ENCODE peak calls at places on chromosomes 12 and 14, in four cellular contexts. One of them, this sample, is unnamed.

GRCh38 chr12:56078931-56079728 is 835 bp upstream of the ERBB3 start:
- DNase-seq in activated effector memory CD4-positive, alpha-beta T cell treated with anti-CD3 and anti-CD28 coated beads, Interleukin-2, amount 50 U/mL, for 16 hours: peak; percentile 83
- DNase-seq in AG08395: peak; percentile 89
- DNase-seq in HTR-8/SVneo: peak; percentile 81
- DNase-seq in this sample: peak; percentile 89

GRCh38 chr12:41661141-41661540 is 473.0 kb downstream of the PDZRN4 start:
- DNase-seq in activated effector memory CD4-positive, alpha-beta T cell treated with anti-CD3 and anti-CD28 coated beads, Interleukin-2, amount 50 U/mL, for 16 hours: no peak
- DNase-seq in AG08395: no peak
- DNase-seq in HTR-8/SVneo: no peak
- DNase-seq in this sample: no peak

GRCh38 chr12:89907659-89908058 is 199.0 kb upstream of the ATP2B1 start:
- DNase-seq in activated effector memory CD4-positive, alpha-beta T cell treated with anti-CD3 and anti-CD28 coated beads, Interleukin-2, amount 50 U/mL, for 16 hours: no peak
- DNase-seq in AG08395: no peak
- DNase-seq in HTR-8/SVneo: no peak
- DNase-seq in this sample: no peak

GRCh38 chr14:65238456-65238855 is 136.1 kb upstream of the MAX start:
- DNase-seq in activated effector memory CD4-positive, alpha-beta T cell treated with anti-CD3 and anti-CD28 coated beads, Interleukin-2, amount 50 U/mL, for 16 hours: no peak
- DNase-seq in AG08395: no peak
- DNase-seq in HTR-8/SVneo: no peak
- DNase-seq in this sample: no peak

GRCh38 chr12:57320639-57321038 is 69.7 kb upstream of the STAC3 start:
- DNase-seq in activated effector memory CD4-positive, alpha-beta T cell treated with anti-CD3 and anti-CD28 coated beads, Interleukin-2, amount 50 U/mL, for 16 hours: no peak
- DNase-seq in AG08395: no peak
- DNase-seq in HTR-8/SVneo: no peak
- DNase-seq in this sample: no peak

GRCh38 chr12:127723236-127723635 is 543.7 kb upstream of the TMEM132C start:
- DNase-seq in activated effector memory CD4-positive, alpha-beta T cell treated with anti-CD3 and anti-CD28 coated beads, Interleukin-2, amount 50 U/mL, for 16 hours: no peak
- DNase-seq in AG08395: no peak
- DNase-seq in HTR-8/SVneo: no peak
- DNase-seq in this sample: no peak

GRCh38 chr14:72558721-72559120 is 335.2 kb downstream of the DPF3 start:
- DNase-seq in activated effector memory CD4-positive, alpha-beta T cell treated with anti-CD3 and anti-CD28 coated beads, Interleukin-2, amount 50 U/mL, for 16 hours: no peak
- DNase-seq in AG08395: peak; percentile 57
- DNase-seq in HTR-8/SVneo: no peak
- DNase-seq in this sample: no peak

GRCh38 chr14:98498019-98498885 is 773.7 kb downstream of the BCL11B start:
- DNase-seq in activated effector memory CD4-positive, alpha-beta T cell treated with anti-CD3 and anti-CD28 coated beads, Interleukin-2, amount 50 U/mL, for 16 hours: no peak
- DNase-seq in AG08395: no peak
- DNase-seq in HTR-8/SVneo: no peak
- DNase-seq in this sample: no peak

GRCh38 chr12:54229624-54230212 is 40.9 kb upstream of the SMUG1 start:
- DNase-seq in activated effector memory CD4-positive, alpha-beta T cell treated with anti-CD3 and anti-CD28 coated beads, Interleukin-2, amount 50 U/mL, for 16 hours: no peak
- DNase-seq in AG08395: peak; percentile 93
- DNase-seq in HTR-8/SVneo: peak; percentile 69
- DNase-seq in this sample: no peak

GRCh38 chr14:79415726-79416125 is 795.6 kb downstream of the DIO2 start:
- DNase-seq in activated effector memory CD4-positive, alpha-beta T cell treated with anti-CD3 and anti-CD28 coated beads, Interleukin-2, amount 50 U/mL, for 16 hours: no peak
- DNase-seq in AG08395: no peak
- DNase-seq in HTR-8/SVneo: no peak
- DNase-seq in this sample: no peak

GRCh38 chr14:102917469-102918211 is 4.8 kb upstream of the AMN start:
- DNase-seq in activated effector memory CD4-positive, alpha-beta T cell treated with anti-CD3 and anti-CD28 coated beads, Interleukin-2, amount 50 U/mL, for 16 hours: peak; percentile 84
- DNase-seq in AG08395: peak; percentile 67
- DNase-seq in HTR-8/SVneo: peak; percentile 80
- DNase-seq in this sample: peak; percentile 89

GRCh38 chr14:69355155-69355954 is 42.7 kb downstream of the ERH start:
- DNase-seq in activated effector memory CD4-positive, alpha-beta T cell treated with anti-CD3 and anti-CD28 coated beads, Interleukin-2, amount 50 U/mL, for 16 hours: no peak
- DNase-seq in AG08395: no peak
- DNase-seq in HTR-8/SVneo: no peak
- DNase-seq in this sample: no peak

GRCh38 chr14:22262881-22263280 is 326.1 kb downstream of the DAD1 start:
- DNase-seq in activated effector memory CD4-positive, alpha-beta T cell treated with anti-CD3 and anti-CD28 coated beads, Interleukin-2, amount 50 U/mL, for 16 hours: no peak
- DNase-seq in AG08395: no peak
- DNase-seq in HTR-8/SVneo: no peak
- DNase-seq in this sample: no peak

GRCh38 chr12:75724913-75725312 is 213.5 kb upstream of the KRR1 start:
- DNase-seq in activated effector memory CD4-positive, alpha-beta T cell treated with anti-CD3 and anti-CD28 coated beads, Interleukin-2, amount 50 U/mL, for 16 hours: no peak
- DNase-seq in AG08395: peak; percentile 70
- DNase-seq in HTR-8/SVneo: peak; percentile 44
- DNase-seq in this sample: no peak

GRCh38 chr12:88570103-88570502 is 10.2 kb downstream of the KITLG start:
- DNase-seq in activated effector memory CD4-positive, alpha-beta T cell treated with anti-CD3 and anti-CD28 coated beads, Interleukin-2, amount 50 U/mL, for 16 hours: no peak
- DNase-seq in AG08395: no peak
- DNase-seq in HTR-8/SVneo: no peak
- DNase-seq in this sample: no peak

GRCh38 chr12:122422769-122423257 is 344 bp upstream of the CLIP1 start:
- DNase-seq in activated effector memory CD4-positive, alpha-beta T cell treated with anti-CD3 and anti-CD28 coated beads, Interleukin-2, amount 50 U/mL, for 16 hours: peak; percentile 78
- DNase-seq in AG08395: peak; percentile 41
- DNase-seq in HTR-8/SVneo: no peak
- DNase-seq in this sample: no peak

GRCh38 chr12:57983858-57984505 is 42.6 kb downstream of the ATP23 start:
- DNase-seq in activated effector memory CD4-positive, alpha-beta T cell treated with anti-CD3 and anti-CD28 coated beads, Interleukin-2, amount 50 U/mL, for 16 hours: no peak
- DNase-seq in AG08395: no peak
- DNase-seq in HTR-8/SVneo: no peak
- DNase-seq in this sample: no peak

GRCh38 chr14:59634617-59635016 is 58.0 kb upstream of the CCDC175 start:
- DNase-seq in activated effector memory CD4-positive, alpha-beta T cell treated with anti-CD3 and anti-CD28 coated beads, Interleukin-2, amount 50 U/mL, for 16 hours: no peak
- DNase-seq in AG08395: no peak
- DNase-seq in HTR-8/SVneo: no peak
- DNase-seq in this sample: no peak

GRCh38 chr12:96239711-96240234 is 45.6 kb downstream of the ELK3 start:
- DNase-seq in activated effector memory CD4-positive, alpha-beta T cell treated with anti-CD3 and anti-CD28 coated beads, Interleukin-2, amount 50 U/mL, for 16 hours: no peak
- DNase-seq in AG08395: peak; percentile 35
- DNase-seq in HTR-8/SVneo: no peak
- DNase-seq in this sample: peak; percentile 66

GRCh38 chr12:30748150-30748549 is 6.6 kb downstream of the CAPRIN2 start:
- DNase-seq in activated effector memory CD4-positive, alpha-beta T cell treated with anti-CD3 and anti-CD28 coated beads, Interleukin-2, amount 50 U/mL, for 16 hours: no peak
- DNase-seq in AG08395: no peak
- DNase-seq in HTR-8/SVneo: no peak
- DNase-seq in this sample: no peak

GRCh38 chr14:89617471-89618291 is 200.6 kb upstream of the FOXN3 start:
- DNase-seq in activated effector memory CD4-positive, alpha-beta T cell treated with anti-CD3 and anti-CD28 coated beads, Interleukin-2, amount 50 U/mL, for 16 hours: peak; percentile 71
- DNase-seq in AG08395: peak; percentile 59
- DNase-seq in HTR-8/SVneo: no peak
- DNase-seq in this sample: no peak

GRCh38 chr12:90987101-90987500 is 17.7 kb downstream of the EPYC start:
- DNase-seq in activated effector memory CD4-positive, alpha-beta T cell treated with anti-CD3 and anti-CD28 coated beads, Interleukin-2, amount 50 U/mL, for 16 hours: no peak
- DNase-seq in AG08395: no peak
- DNase-seq in HTR-8/SVneo: no peak
- DNase-seq in this sample: no peak

GRCh38 chr12:3168775-3169221 is 91.6 kb downstream of the TSPAN9 start:
- DNase-seq in activated effector memory CD4-positive, alpha-beta T cell treated with anti-CD3 and anti-CD28 coated beads, Interleukin-2, amount 50 U/mL, for 16 hours: no peak
- DNase-seq in AG08395: peak; percentile 63
- DNase-seq in HTR-8/SVneo: peak; percentile 95
- DNase-seq in this sample: no peak

GRCh38 chr12:115224031-115224430 is 540.1 kb upstream of the TBX3 start:
- DNase-seq in activated effector memory CD4-positive, alpha-beta T cell treated with anti-CD3 and anti-CD28 coated beads, Interleukin-2, amount 50 U/mL, for 16 hours: no peak
- DNase-seq in AG08395: no peak
- DNase-seq in HTR-8/SVneo: no peak
- DNase-seq in this sample: no peak

GRCh38 chr12:89573081-89573810 is 47.4 kb upstream of the POC1B start:
- DNase-seq in activated effector memory CD4-positive, alpha-beta T cell treated with anti-CD3 and anti-CD28 coated beads, Interleukin-2, amount 50 U/mL, for 16 hours: no peak
- DNase-seq in AG08395: peak; percentile 23
- DNase-seq in HTR-8/SVneo: no peak
- DNase-seq in this sample: no peak

GRCh38 chr12:2879853-2880252 is 2.8 kb downstream of the RHNO1 start:
- DNase-seq in activated effector memory CD4-positive, alpha-beta T cell treated with anti-CD3 and anti-CD28 coated beads, Interleukin-2, amount 50 U/mL, for 16 hours: no peak
- DNase-seq in AG08395: no peak
- DNase-seq in HTR-8/SVneo: no peak
- DNase-seq in this sample: no peak

GRCh38 chr12:39102474-39103209 is 197.3 kb upstream of the CPNE8 start:
- DNase-seq in activated effector memory CD4-positive, alpha-beta T cell treated with anti-CD3 and anti-CD28 coated beads, Interleukin-2, amount 50 U/mL, for 16 hours: no peak
- DNase-seq in AG08395: no peak
- DNase-seq in HTR-8/SVneo: no peak
- DNase-seq in this sample: no peak

GRCh38 chr12:121465921-121466799 is 66.2 kb downstream of the RNF34 start:
- DNase-seq in activated effector memory CD4-positive, alpha-beta T cell treated with anti-CD3 and anti-CD28 coated beads, Interleukin-2, amount 50 U/mL, for 16 hours: peak; percentile 83
- DNase-seq in AG08395: peak; percentile 37
- DNase-seq in HTR-8/SVneo: no peak
- DNase-seq in this sample: peak; percentile 90

GRCh38 chr12:99658950-99659349 is 11.4 kb downstream of the GARIN6 start:
- DNase-seq in activated effector memory CD4-positive, alpha-beta T cell treated with anti-CD3 and anti-CD28 coated beads, Interleukin-2, amount 50 U/mL, for 16 hours: no peak
- DNase-seq in AG08395: no peak
- DNase-seq in HTR-8/SVneo: no peak
- DNase-seq in this sample: no peak

GRCh38 chr14:58301416-58301815 is 3.1 kb downstream of the ARID4A start:
- DNase-seq in activated effector memory CD4-positive, alpha-beta T cell treated with anti-CD3 and anti-CD28 coated beads, Interleukin-2, amount 50 U/mL, for 16 hours: no peak
- DNase-seq in AG08395: no peak
- DNase-seq in HTR-8/SVneo: no peak
- DNase-seq in this sample: no peak

GRCh38 chr12:84919271-84919670 is 6.7 kb upstream of the SLC6A15 start:
- DNase-seq in activated effector memory CD4-positive, alpha-beta T cell treated with anti-CD3 and anti-CD28 coated beads, Interleukin-2, amount 50 U/mL, for 16 hours: no peak
- DNase-seq in AG08395: peak; percentile 29
- DNase-seq in HTR-8/SVneo: no peak
- DNase-seq in this sample: no peak

GRCh38 chr12:9756756-9757155 is 3.9 kb downstream of the CD69 start:
- DNase-seq in activated effector memory CD4-positive, alpha-beta T cell treated with anti-CD3 and anti-CD28 coated beads, Interleukin-2, amount 50 U/mL, for 16 hours: no peak
- DNase-seq in AG08395: no peak
- DNase-seq in HTR-8/SVneo: no peak
- DNase-seq in this sample: no peak

GRCh38 chr12:104458645-104459555 is 2.2 kb downstream of the CHST11 start:
- DNase-seq in activated effector memory CD4-positive, alpha-beta T cell treated with anti-CD3 and anti-CD28 coated beads, Interleukin-2, amount 50 U/mL, for 16 hours: peak; percentile 73
- DNase-seq in AG08395: peak; percentile 37
- DNase-seq in HTR-8/SVneo: no peak
- DNase-seq in this sample: peak; percentile 81

GRCh38 chr14:102325791-102326345 is 6.3 kb downstream of the ZNF839 start:
- DNase-seq in activated effector memory CD4-positive, alpha-beta T cell treated with anti-CD3 and anti-CD28 coated beads, Interleukin-2, amount 50 U/mL, for 16 hours: no peak
- DNase-seq in AG08395: no peak
- DNase-seq in HTR-8/SVneo: no peak
- DNase-seq in this sample: peak; percentile 37

GRCh38 chr14:84584526-84584925 is 945.4 kb upstream of the FLRT2 start:
- DNase-seq in activated effector memory CD4-positive, alpha-beta T cell treated with anti-CD3 and anti-CD28 coated beads, Interleukin-2, amount 50 U/mL, for 16 hours: no peak
- DNase-seq in AG08395: no peak
- DNase-seq in HTR-8/SVneo: no peak
- DNase-seq in this sample: no peak

GRCh38 chr12:6373022-6373787 is 2.2 kb downstream of the SCNN1A start:
- DNase-seq in activated effector memory CD4-positive, alpha-beta T cell treated with anti-CD3 and anti-CD28 coated beads, Interleukin-2, amount 50 U/mL, for 16 hours: no peak
- DNase-seq in AG08395: no peak
- DNase-seq in HTR-8/SVneo: no peak
- DNase-seq in this sample: no peak

GRCh38 chr12:131085125-131085815 is 131.6 kb downstream of the ADGRD1 start:
- DNase-seq in activated effector memory CD4-positive, alpha-beta T cell treated with anti-CD3 and anti-CD28 coated beads, Interleukin-2, amount 50 U/mL, for 16 hours: peak; percentile 43
- DNase-seq in AG08395: no peak
- DNase-seq in HTR-8/SVneo: no peak
- DNase-seq in this sample: no peak